ENCODE peak calls at places on chromosomes 16 and 17, in eight cellular contexts. K is lower lobe of right lung; C is WTC11; D is activated CD8-positive, alpha-beta T cell treated with anti-CD3 and anti-CD28 coated beads for 36 hours; J is AG09309; M is WERI-Rb-1; B is heart left ventricle; W is fibroblast of pulmonary artery. Z is an unnamed sample.

GRCh38 chr16:86029131-86029741 is 130.3 kb downstream of the IRF8 start:
- DNase-seq in K (no peak), C (no peak), D (no peak), J (no peak), M (peak), B (peak), W (peak), Z (no peak)

GRCh38 chr17:57577751-57578607 is 167.1 kb downstream of the CCDC182 start:
- DNase-seq in K (no peak), C (no peak), D (no peak), J (no peak), M (peak), B (no peak), W (peak), Z (peak)

GRCh38 chr16:2482181-2483107 is 7.5 kb downstream of the TBC1D24 start:
- DNase-seq in K (peak), C (no peak), D (no peak), J (peak), M (peak), B (no peak), W (peak), Z (peak)

GRCh38 chr17:33086041-33086440 is 94.4 kb downstream of the SPACA3 start:
- DNase-seq in K (no peak), C (no peak), D (no peak), J (no peak), M (no peak), B (no peak), W (no peak), Z (peak)

GRCh38 chr17:27562777-27563455 is 68.1 kb upstream of the LGALS9 start:
- DNase-seq in K (no peak), C (no peak), D (no peak), J (no peak), M (no peak), B (no peak), W (peak), Z (no peak)

GRCh38 chr16:50644730-50645129 is 36.4 kb downstream of the SNX20 start:
- DNase-seq in K (no peak), C (peak), D (peak), J (peak), M (peak), B (no peak), W (peak), Z (no peak)

GRCh38 chr17:70190959-70191805 is 21.9 kb downstream of the KCNJ2 start:
- DNase-seq in K (no peak), C (no peak), D (no peak), J (no peak), M (no peak), B (no peak), W (no peak), Z (no peak)

GRCh38 chr17:53032861-53033271 is 789.9 kb upstream of the KIF2B start:
- DNase-seq in K (no peak), C (peak), D (peak), J (no peak), M (peak), B (no peak), W (peak), Z (no peak)

GRCh38 chr17:82765357-82765756 is 13.5 kb downstream of the TBCD start:
- DNase-seq in K (peak), C (no peak), D (no peak), J (no peak), M (no peak), B (no peak), W (no peak), Z (no peak)

GRCh38 chr16:89695086-89695874 is 6.2 kb downstream of the SPATA2L start:
- DNase-seq in K (peak), C (no peak), D (no peak), J (no peak), M (no peak), B (no peak), W (no peak), Z (peak)

GRCh38 chr16:12544477-12545291 is 259.0 kb downstream of the CPPED1 start:
- DNase-seq in K (no peak), C (no peak), D (no peak), J (no peak), M (no peak), B (no peak), W (no peak), Z (no peak)

GRCh38 chr17:45146616-45147101 is 1.6 kb upstream of the HEXIM1 start:
- DNase-seq in K (no peak), C (no peak), D (no peak), J (peak), M (no peak), B (no peak), W (peak), Z (peak)

GRCh38 chr16:1614226-1615102 is 2.3 kb downstream of the CRAMP1 start:
- DNase-seq in K (no peak), C (peak), D (peak), J (no peak), M (peak), B (no peak), W (peak), Z (no peak)

GRCh38 chr17:18043491-18043890 is 4.3 kb downstream of the GID4 start:
- DNase-seq in K (no peak), C (no peak), D (no peak), J (no peak), M (no peak), B (no peak), W (peak), Z (no peak)

GRCh38 chr17:76240461-76241204 is at the start of gene RNF157:
- DNase-seq in K (peak), C (peak), D (peak), J (no peak), M (peak), B (peak), W (peak), Z (peak)

DNA sequence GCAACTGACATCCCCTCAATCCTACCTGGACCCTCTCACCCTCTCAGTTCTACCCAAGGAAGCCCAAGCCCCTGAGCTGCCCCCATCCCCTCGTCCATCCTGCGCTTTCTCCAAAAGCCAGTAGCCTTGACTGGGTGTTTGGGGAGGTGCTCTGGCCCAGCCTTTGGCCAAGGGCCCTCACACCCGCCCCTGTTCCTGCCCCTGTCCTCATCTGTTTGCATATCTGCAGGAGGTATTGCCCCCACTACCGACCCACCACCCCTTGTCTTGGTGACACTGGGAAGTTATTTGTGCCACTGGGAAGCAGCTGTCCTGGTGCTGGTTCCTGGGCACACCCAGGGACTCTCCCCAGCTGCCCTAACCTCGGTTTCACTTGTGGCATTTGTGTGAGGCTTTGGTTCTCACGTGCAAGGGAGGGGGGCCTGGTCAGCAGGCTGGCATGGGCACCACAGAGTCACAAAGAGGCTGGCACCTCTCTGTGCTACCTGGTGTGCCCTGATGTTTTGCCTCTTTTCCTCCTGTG is 75.3 kb downstream of the MRC2 start:
- DNase-seq in K (no peak), C (no peak), D (no peak), J (no peak), M (no peak), B (no peak), W (no peak), Z (no peak)
- TF ChIP-seq CTCF in K (no peak), C (no peak), D (no peak), J (no peak), M (no peak), B (no peak), W (no peak), Z (no peak)

GRCh38 chr16:88558457-88559442 is 11.5 kb upstream of the ZC3H18 start:
- DNase-seq in K (peak), C (peak), D (peak), J (no peak), M (peak), B (peak), W (peak), Z (peak)
- TF ChIP-seq CTCF in K (peak), C (no peak), D (peak), J (peak), M (peak), B (peak), W (peak), Z (no peak)

GRCh38 chr16:57651344-57652333 is 16.5 kb upstream of the ADGRG3 start:
- DNase-seq in K (no peak), C (no peak), D (peak), J (no peak), M (peak), B (no peak), W (no peak), Z (no peak)
- TF ChIP-seq CTCF in K (no peak), C (no peak), D (no peak), J (no peak), M (peak), B (no peak), W (no peak), Z (no peak)

DNA sequence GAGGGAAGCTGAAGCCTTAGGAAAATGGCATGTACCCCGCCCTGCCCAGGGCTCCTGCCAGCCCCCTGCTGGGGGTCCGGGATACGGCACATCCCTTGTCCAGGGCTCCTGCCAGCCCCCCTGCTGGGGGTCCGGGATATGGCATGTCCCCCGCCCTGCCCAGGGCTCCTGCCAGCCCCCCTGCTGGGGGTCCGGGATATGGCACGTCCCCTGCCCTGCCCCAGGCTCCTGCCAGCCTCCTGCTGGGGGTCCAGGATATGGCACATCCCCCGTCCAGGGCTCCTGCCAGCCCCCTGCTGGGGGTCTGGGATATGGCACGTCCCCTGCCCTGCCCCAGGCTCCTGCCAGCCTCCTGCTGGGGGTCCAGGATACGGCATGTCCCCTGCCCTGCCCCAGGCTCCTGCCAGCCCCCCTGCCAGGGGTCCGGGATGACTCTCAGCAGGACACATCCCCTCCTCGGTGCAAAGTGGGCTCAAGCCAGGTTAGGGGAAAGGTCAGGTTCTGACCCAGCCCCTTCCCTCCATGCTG is 43.2 kb downstream of the RPH3AL start:
- DNase-seq in K (peak), C (peak), D (peak), J (no peak), M (peak), B (no peak), W (no peak), Z (no peak)
- TF ChIP-seq CTCF in K (peak), C (peak), D (peak), J (peak), M (peak), B (peak), W (peak), Z (no peak)

GRCh38 chr16:67283039-67283825 is 3.9 kb downstream of the PLEKHG4 start:
- DNase-seq in K (peak), C (no peak), D (no peak), J (no peak), M (no peak), B (no peak), W (peak), Z (no peak)
- TF ChIP-seq CTCF in K (no peak), C (no peak), D (no peak), J (no peak), M (peak), B (no peak), W (peak), Z (no peak)

GRCh38 chr17:4549781-4550533 is 5.2 kb downstream of the MYBBP1A start:
- DNase-seq in K (no peak), C (no peak), D (no peak), J (no peak), M (no peak), B (no peak), W (no peak), Z (peak)

GRCh38 chr17:4550534-4551039 is 4.6 kb downstream of the MYBBP1A start:
- DNase-seq in K (no peak), C (no peak), D (no peak), J (no peak), M (no peak), B (no peak), W (no peak), Z (no peak)

GRCh38 chr17:4551796-4552525 is 3.2 kb downstream of the MYBBP1A start:
- DNase-seq in K (no peak), C (no peak), D (no peak), J (no peak), M (no peak), B (no peak), W (no peak), Z (no peak)

GRCh38 chr17:4548721-4549531 is 6.3 kb downstream of the MYBBP1A start:
- DNase-seq in K (no peak), C (no peak), D (no peak), J (no peak), M (no peak), B (no peak), W (no peak), Z (no peak)

GRCh38 chr17:4551141-4551540 is 4.0 kb downstream of the MYBBP1A start:
- DNase-seq in K (no peak), C (peak), D (peak), J (no peak), M (no peak), B (no peak), W (no peak), Z (no peak)
- TF ChIP-seq CTCF in K (no peak), C (no peak), D (no peak), J (peak), M (peak), B (no peak), W (no peak), Z (no peak)

DNA sequence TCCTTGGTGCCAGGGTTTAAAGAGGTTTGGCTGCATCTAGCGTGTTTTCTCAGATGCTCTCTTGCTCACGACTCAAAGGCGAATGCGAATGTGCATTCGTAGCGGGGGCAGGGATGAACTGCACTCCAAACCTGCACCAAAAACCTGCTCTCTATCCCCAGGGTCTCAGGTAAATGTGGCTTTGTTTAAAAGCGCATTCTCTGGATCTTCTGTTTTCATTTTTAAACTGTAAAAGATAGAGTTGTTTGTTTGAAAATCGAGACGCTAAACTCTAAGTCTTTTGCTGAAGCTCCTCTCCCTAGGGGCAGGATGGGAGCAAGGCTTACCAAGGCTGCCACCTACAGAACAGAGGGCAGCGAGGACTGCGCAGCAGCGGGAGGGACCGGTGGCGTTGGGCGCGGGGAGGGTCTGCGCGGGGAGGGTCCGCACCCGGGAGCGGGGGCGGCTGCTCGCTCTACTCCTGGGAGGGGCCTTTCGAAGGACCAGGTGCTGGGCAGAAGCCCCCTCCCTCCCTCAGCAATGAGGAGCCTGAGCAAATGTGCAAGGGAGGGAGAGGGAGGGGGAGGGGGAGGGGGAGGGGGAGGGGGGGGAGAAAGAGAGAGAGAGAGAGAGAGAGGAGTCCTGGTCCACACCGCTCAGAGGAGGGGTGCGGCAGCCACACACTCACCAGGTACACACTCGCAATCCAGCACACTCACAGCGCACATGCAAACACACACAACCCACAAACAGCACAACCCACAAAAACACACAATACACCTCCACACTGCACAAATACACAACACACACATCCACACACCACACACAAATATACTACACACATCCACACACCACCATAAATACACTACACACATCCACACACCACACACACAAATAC is 142.8 kb downstream of the GRIN2A start:
- DNase-seq in K (no peak), C (peak), D (no peak), J (no peak), M (peak), B (peak), W (no peak), Z (no peak)
- TF ChIP-seq CTCF in K (no peak), C (no peak), D (no peak), J (no peak), M (peak), B (peak), W (no peak), Z (no peak)